ENCODE peak calls at places on chromosome 4, in five cellular contexts. X is H1, K is HepG2, P is K562, L is GM12878. S is an unnamed sample.

GRCh38 chr4:31100551-31100950 is 380.4 kb downstream of the PCDH7 start:
- DNase-seq in X (no peak), K (no peak), P (no peak), L (no peak), S (no peak)

GRCh38 chr4:119268466-119268865 is 53.5 kb downstream of the FABP2 start:
- DNase-seq in X (no peak), K (no peak), P (no peak), L (no peak), S (no peak)

GRCh38 chr4:183370786-183371185 is 48.6 kb upstream of the CLDN24 start:
- DNase-seq in X (no peak), K (no peak), P (no peak), L (no peak), S (no peak)

GRCh38 chr4:54659213-54660144 is 1.7 kb downstream of the KIT start:
- DNase-seq in X (peak), K (no peak), P (no peak), L (no peak), S (no peak)

GRCh38 chr4:40055873-40056721 is 553 bp upstream of the N4BP2 start:
- DNase-seq in X (peak), K (peak), P (peak), L (no peak), S (peak)

GRCh38 chr4:112516401-112517066 is 554 bp upstream of the NEUROG2 start:
- DNase-seq in X (peak), K (no peak), P (peak), L (no peak), S (peak)

GRCh38 chr4:74751247-74751646 is 43.1 kb downstream of the BTC start:
- DNase-seq in X (no peak), K (no peak), P (no peak), L (no peak), S (no peak)

GRCh38 chr4:107870916-107871786 is 46.4 kb downstream of the SGMS2 start:
- DNase-seq in X (no peak), K (peak), P (no peak), L (no peak), S (no peak)

GRCh38 chr4:7769936-7770674 is 169.6 kb downstream of the AFAP1 start:
- DNase-seq in X (peak), K (peak), P (no peak), L (no peak), S (peak)

GRCh38 chr4:165384608-165385007 is 5.8 kb downstream of the CPE start:
- DNase-seq in X (no peak), K (peak), P (no peak), L (no peak), S (no peak)

GRCh38 chr4:78569291-78569821 is 17.8 kb downstream of the ANXA3 start:
- DNase-seq in X (no peak), K (peak), P (no peak), L (no peak), S (no peak)

GRCh38 chr4:185134176-185134869 is 8.7 kb upstream of the SLC25A4 start:
- DNase-seq in X (no peak), K (peak), P (peak), L (no peak), S (no peak)

GRCh38 chr4:187767158-187767557 is 228.4 kb upstream of the ZFP42 start:
- DNase-seq in X (no peak), K (no peak), P (no peak), L (no peak), S (no peak)

GRCh38 chr4:78656968-78657445 is 105.4 kb downstream of the ANXA3 start:
- DNase-seq in X (no peak), K (no peak), P (no peak), L (no peak), S (no peak)

GRCh38 chr4:36304138-36304681 is 22.8 kb downstream of the DTHD1 start:
- DNase-seq in X (no peak), K (no peak), P (no peak), L (no peak), S (no peak)

GRCh38 chr4:148216321-148216720 is 225.9 kb downstream of the NR3C2 start:
- DNase-seq in X (no peak), K (no peak), P (no peak), L (no peak), S (no peak)

GRCh38 chr4:7857238-7857701 is 82.4 kb downstream of the AFAP1 start:
- DNase-seq in X (no peak), K (no peak), P (no peak), L (no peak), S (no peak)

GRCh38 chr4:57581200-57581599 is 471.0 kb upstream of the IGFBP7 start:
- DNase-seq in X (no peak), K (no peak), P (no peak), L (no peak), S (no peak)

GRCh38 chr4:2745981-2746806 is 9.9 kb downstream of the TNIP2 start:
- DNase-seq in X (no peak), K (no peak), P (no peak), L (peak), S (no peak)

GRCh38 chr4:184558996-184559395 is 84.6 kb upstream of the IRF2 start:
- DNase-seq in X (no peak), K (no peak), P (no peak), L (no peak), S (no peak)

GRCh38 chr4:15774020-15774420 is 4.1 kb upstream of the CD38 start:
- DNase-seq in X (no peak), K (no peak), P (no peak), L (no peak), S (no peak)

DNA sequence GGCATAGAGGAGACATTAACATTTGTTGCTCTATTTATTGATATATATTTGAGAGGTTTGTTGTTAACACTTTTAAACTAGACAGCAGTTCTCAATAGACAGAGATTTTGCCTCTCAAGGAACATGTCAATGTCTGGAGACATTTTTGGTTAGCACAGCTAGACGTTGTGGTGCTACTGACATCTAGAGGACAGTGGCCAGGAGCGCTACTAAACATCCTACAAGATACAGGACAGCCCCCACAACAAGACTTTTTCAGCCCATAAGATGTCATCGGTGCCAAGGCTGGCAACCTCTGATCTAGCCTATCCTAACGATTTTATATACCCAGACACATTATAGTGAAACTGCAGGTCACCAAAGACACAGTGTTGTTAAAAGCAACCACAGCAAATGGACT is 18.4 kb upstream of the CTSO start:
- DNase-seq in X (no peak), K (no peak), P (no peak), L (peak), S (peak)
- TF ChIP-seq ATF2 in X (no peak), K (no peak), P (no peak), L (no peak), S (no peak)

GRCh38 chr4:186192068-186192751 is 843 bp downstream of the CYP4V2 start:
- DNase-seq in X (peak), K (peak), P (no peak), L (no peak), S (peak)

GRCh38 chr4:186188107-186188506 is 3.3 kb upstream of the CYP4V2 start:
- DNase-seq in X (no peak), K (no peak), P (no peak), L (no peak), S (no peak)

GRCh38 chr4:186189656-186190055 is 1.7 kb upstream of the CYP4V2 start:
- DNase-seq in X (no peak), K (no peak), P (no peak), L (no peak), S (no peak)

GRCh38 chr4:186191266-186192067 is at the start of gene CYP4V2:
- DNase-seq in X (peak), K (peak), P (peak), L (peak), S (peak)

GRCh38 chr4:186190456-186191265 is 706 bp upstream of the CYP4V2 start:
- DNase-seq in X (peak), K (no peak), P (peak), L (no peak), S (peak)
- TF ChIP-seq ATF2 in X (no peak), K (no peak), P (no peak), L (no peak), S (no peak)

DNA sequence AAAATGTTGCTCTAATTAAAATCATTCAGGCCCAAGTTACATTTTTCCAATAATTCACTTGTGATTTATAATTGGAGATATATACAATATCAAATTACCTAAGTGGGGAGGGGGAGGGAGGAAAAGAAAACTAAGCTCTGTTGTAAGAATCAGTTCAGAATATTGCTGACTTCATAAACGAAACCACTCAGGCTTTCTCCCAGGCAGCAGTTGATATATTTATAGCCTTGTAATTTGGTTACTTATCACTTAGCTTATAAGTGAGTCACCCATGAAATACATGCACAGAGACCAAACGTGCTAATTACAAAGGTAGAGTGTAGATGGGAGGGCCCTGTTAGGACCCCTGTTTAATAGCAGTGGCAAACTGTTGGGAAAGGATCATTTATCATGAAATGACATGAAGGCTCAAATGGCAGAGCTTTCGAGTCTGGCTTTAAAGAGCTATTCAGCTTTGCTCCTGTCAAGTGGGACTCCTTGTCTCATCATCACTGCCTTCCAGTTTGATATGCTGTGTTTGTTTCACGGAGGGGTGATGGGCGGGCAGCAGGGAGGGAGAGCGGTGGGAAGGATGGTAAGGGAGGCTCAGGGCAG is 105.6 kb upstream of the PGRMC2 start:
- DNase-seq in X (no peak), K (no peak), P (no peak), L (no peak), S (no peak)
- TF ChIP-seq ATF2 in X (no peak), K (no peak), P (no peak), L (no peak), S (no peak)

DNA sequence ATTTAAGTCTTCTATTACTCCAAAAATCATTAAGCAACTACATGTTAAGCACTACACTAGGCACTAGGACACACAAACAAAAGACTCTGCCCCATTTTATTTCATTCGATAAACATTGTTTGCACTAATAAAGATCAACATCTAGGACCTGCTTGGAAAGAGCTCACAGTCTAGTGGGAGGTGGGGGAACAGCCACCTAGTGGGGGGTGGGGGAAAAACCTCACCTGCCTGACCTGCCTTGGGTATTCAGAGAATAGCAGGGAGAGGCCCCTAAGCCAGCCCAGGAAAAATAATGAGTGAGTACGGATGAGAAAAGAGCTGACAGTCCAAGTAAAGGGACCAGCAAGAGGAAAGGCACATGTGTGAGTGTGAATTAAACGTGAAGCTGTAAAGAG is 52.2 kb downstream of the PRDM5 start:
- DNase-seq in X (no peak), K (peak), P (no peak), L (no peak), S (peak)
- TF ChIP-seq ATF2 in X (no peak), K (no peak), P (no peak), L (no peak), S (no peak)

DNA sequence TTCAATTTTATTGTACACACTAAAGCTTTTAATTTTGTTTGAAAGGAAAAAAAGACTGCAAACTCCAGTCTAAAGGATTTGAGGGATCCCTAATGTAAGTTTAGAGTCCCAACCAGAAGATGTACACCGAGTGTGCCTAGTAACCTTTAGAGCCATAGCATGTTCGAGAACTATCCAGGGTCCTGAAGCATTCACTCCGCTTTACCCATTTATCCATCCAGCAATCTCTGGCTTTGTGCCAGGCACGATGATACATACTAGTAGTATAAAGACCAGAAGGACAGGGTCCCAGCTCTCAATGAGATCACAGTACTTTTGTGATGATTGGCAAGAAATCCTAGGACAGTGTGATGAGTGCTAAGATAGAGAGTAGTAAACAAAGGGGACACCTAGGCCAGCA is 168.7 kb downstream of the STK32B start:
- DNase-seq in X (no peak), K (no peak), P (no peak), L (no peak), S (no peak)
- TF ChIP-seq ATF2 in X (no peak), K (no peak), P (no peak), L (no peak), S (no peak)

GRCh38 chr4:145540235-145540634 is 58.6 kb downstream of the SMAD1 start:
- DNase-seq in X (no peak), K (no peak), P (no peak), L (no peak), S (no peak)
- TF ChIP-seq ATF2 in X (no peak), K (no peak), P (no peak), L (no peak), S (no peak)